ENCODE peak calls at places on chromosome 22, in four cellular contexts. W, V, P and T are unnamed samples. For H3K4me1, the result is how much of the 10 kb centered on the place peaks cover.

GRCh38 chr22:46462726-46463371 is 74.6 kb downstream of the CELSR1 start:
- DNase-seq in P (no peak), V (peak), W (no peak), T (no peak)

GRCh38 chr22:37563153-37564081 is 3.1 kb downstream of the CDC42EP1 start:
- DNase-seq in W (peak), P (peak), V (peak), T (peak)

GRCh38 chr22:46803031-46803880 is 40.8 kb downstream of the TBC1D22A start:
- DNase-seq in V (no peak), W (peak), P (no peak), T (peak)

GRCh38 chr22:22901578-22902218 is 14.1 kb downstream of the IGLL5 start:
- DNase-seq in P (no peak), W (no peak), V (no peak), T (peak)

GRCh38 chr22:44338183-44338812 is 25.5 kb upstream of the SHISAL1 start:
- DNase-seq in P (no peak), V (no peak), W (no peak), T (peak)

GRCh38 chr22:44543781-44544181 is 45.7 kb upstream of the RTL6 start:
- DNase-seq in V (no peak), P (no peak), W (no peak), T (no peak)

GRCh38 chr22:36369922-36370781 is 17.6 kb downstream of the MYH9 start:
- DNase-seq in P (no peak), W (peak), V (peak), T (peak)

GRCh38 chr22:37239336-37240239 is 4.5 kb downstream of the RAC2 start:
- DNase-seq in P (no peak), W (no peak), V (no peak), T (peak)

GRCh38 chr22:45779351-45779750 is 107.7 kb downstream of the ATXN10 start:
- DNase-seq in V (no peak), W (no peak), P (no peak), T (no peak)

GRCh38 chr22:49370841-49371301 is 456.8 kb downstream of the BRD1 start:
- DNase-seq in V (no peak), W (no peak), P (no peak), T (peak)

GRCh38 chr22:43197271-43197941 is 10.5 kb upstream of the TTLL12 start:
- DNase-seq in P (no peak), V (no peak), W (no peak), T (no peak)

GRCh38 chr22:48824673-48825651 is 1002.7 kb downstream of the BRD1 start:
- DNase-seq in W (no peak), P (no peak), V (no peak), T (no peak)

GRCh38 chr22:36765131-36765942 is 10.6 kb downstream of the IFT27 start:
- DNase-seq in W (no peak), P (no peak), V (no peak), T (peak)

GRCh38 chr22:18110194-18110943 is at the start of gene TUBA8:
- DNase-seq in P (peak), W (peak), V (peak), T (no peak)

GRCh38 chr22:44691796-44692661 is 10.0 kb upstream of the PRR5 start:
- DNase-seq in V (no peak), P (no peak), W (no peak), T (no peak)

GRCh38 chr22:20648306-20648903 is 125.5 kb upstream of the SERPIND1 start:
- DNase-seq in W (no peak), V (no peak), P (no peak), T (no peak)

GRCh38 chr22:46538816-46539163 is 1.4 kb upstream of the CELSR1 start:
- DNase-seq in P (no peak), V (peak), W (peak), T (no peak)

GRCh38 chr22:46058591-46059519 is 81.9 kb upstream of the WNT7B start:
- DNase-seq in V (no peak), P (peak), W (peak), T (no peak)

GRCh38 chr22:39171623-39172264 is 19.3 kb upstream of the CBX7 start:
- DNase-seq in W (no peak), V (no peak), P (no peak), T (no peak)

GRCh38 chr22:48089601-48090331 is 1327.3 kb downstream of the TBC1D22A start:
- DNase-seq in P (peak), V (no peak), W (no peak), T (peak)

GRCh38 chr22:26998134-26998533 is 340.7 kb downstream of the MIAT start:
- DNase-seq in W (no peak), V (no peak), P (no peak), T (no peak)

GRCh38 chr22:47201186-47201995 is 438.9 kb downstream of the TBC1D22A start:
- DNase-seq in W (peak), P (no peak), V (no peak), T (peak)

GRCh38 chr22:26986884-26987283 is 329.5 kb downstream of the MIAT start:
- DNase-seq in W (no peak), P (no peak), V (no peak), T (no peak)

GRCh38 chr22:26168199-26168915 is 905 bp upstream of the SEZ6L start:
- DNase-seq in V (no peak), P (no peak), W (no peak), T (no peak)

GRCh38 chr22:46187862-46188261 is 37.5 kb downstream of the PPARA start:
- DNase-seq in W (no peak), P (no peak), V (no peak), T (no peak)

GRCh38 chr22:36546092-36546804 is 17.3 kb upstream of the EIF3D start:
- DNase-seq in W (peak), P (no peak), V (peak), T (peak)

GRCh38 chr22:43181321-43182076 is 5.4 kb downstream of the TTLL12 start:
- DNase-seq in V (no peak), W (no peak), P (no peak), T (no peak)

GRCh38 chr22:44685384-44686056 is 16.5 kb upstream of the PRR5 start:
- DNase-seq in V (peak), W (peak), P (peak), T (no peak)

GRCh38 chr22:46250783-46251125 is 661 bp upstream of the CDPF1 start:
- DNase-seq in P (no peak), V (no peak), W (no peak), T (peak)

GRCh38 chr22:17873804-17874203 is 99.5 kb upstream of the BID start:
- DNase-seq in V (no peak), W (no peak), P (no peak), T (peak)

GRCh38 chr22:37714634-37715033 is 17.8 kb downstream of the TRIOBP start:
- DNase-seq in V (no peak), P (no peak), W (no peak), T (no peak)

GRCh38 chr22:30824096-30824495 is 129.4 kb downstream of the OSBP2 start:
- DNase-seq in W (no peak), P (no peak), V (no peak), T (no peak)

GRCh38 chr22:46500201-46500600 is 37.2 kb downstream of the CELSR1 start:
- DNase-seq in V (no peak), P (no peak), W (no peak), T (no peak)

GRCh38 chr22:40036591-40037225 is 42.0 kb downstream of the FAM83F start:
- DNase-seq in W (peak), V (peak), P (no peak), T (peak)

GRCh38 chr22:37235897-37236607 is 8.0 kb downstream of the RAC2 start:
- DNase-seq in P (no peak), W (no peak), V (no peak), T (peak)

GRCh38 chr22:36580371-36580770 is 51.4 kb upstream of the EIF3D start:
- DNase-seq in V (no peak), P (no peak), W (no peak), T (peak)

GRCh38 chr22:20261848-20262581 is 6.1 kb downstream of the RTN4R start:
- DNase-seq in V (no peak), P (no peak), W (no peak), T (no peak)

GRCh38 chr22:18096823-18097222 is 13.8 kb upstream of the TUBA8 start:
- DNase-seq in W (no peak), V (no peak), P (no peak), T (no peak)

GRCh38 chr22:50482107-50483074 is 1.0 kb downstream of the ADM2 start:
- DNase-seq in W (no peak), P (no peak), V (no peak), T (no peak)
- H3K27ac ChIP-seq in W (peak), P (no peak), V (peak), T (no peak)

GRCh38 chr22:50473088-50473487 is 1.7 kb downstream of the SBF1 start:
- DNase-seq in V (no peak), W (no peak), P (no peak), T (no peak)

GRCh38 chr22:50471962-50472361 is 2.9 kb downstream of the SBF1 start:
- DNase-seq in V (no peak), W (no peak), P (no peak), T (no peak)

GRCh38 chr22:50475652-50476002 is 792 bp upstream of the SBF1 start:
- DNase-seq in V (no peak), W (no peak), P (no peak), T (no peak)

GRCh38 chr22:50474711-50475651 is at the start of gene SBF1:
- DNase-seq in P (peak), V (peak), W (peak), T (peak)

GRCh38 chr22:50473855-50474671 is 772 bp downstream of the SBF1 start:
- DNase-seq in P (no peak), V (peak), W (peak), T (no peak)
- H3K4me1 ChIP-seq in P (under half), V (under half), W (half or more), T (under half)

GRCh38 chr22:19234126-19234896 is 55.8 kb upstream of the SLC25A1 start:
- DNase-seq in V (no peak), W (no peak), P (no peak), T (no peak)
- H3K27ac ChIP-seq in V (no peak), W (no peak), P (no peak), T (no peak)

GRCh38 chr22:21761994-21762680 is 26.5 kb upstream of the YPEL1 start:
- DNase-seq in V (no peak), P (no peak), W (no peak), T (peak)

GRCh38 chr22:21761086-21761485 is 25.5 kb upstream of the YPEL1 start:
- DNase-seq in W (no peak), P (no peak), V (peak), T (no peak)

GRCh38 chr22:21759133-21759532 is 23.5 kb upstream of the YPEL1 start:
- DNase-seq in W (no peak), P (no peak), V (no peak), T (peak)

GRCh38 chr22:21759631-21760030 is 24.0 kb upstream of the YPEL1 start:
- DNase-seq in V (no peak), W (no peak), P (no peak), T (peak)

DNA sequence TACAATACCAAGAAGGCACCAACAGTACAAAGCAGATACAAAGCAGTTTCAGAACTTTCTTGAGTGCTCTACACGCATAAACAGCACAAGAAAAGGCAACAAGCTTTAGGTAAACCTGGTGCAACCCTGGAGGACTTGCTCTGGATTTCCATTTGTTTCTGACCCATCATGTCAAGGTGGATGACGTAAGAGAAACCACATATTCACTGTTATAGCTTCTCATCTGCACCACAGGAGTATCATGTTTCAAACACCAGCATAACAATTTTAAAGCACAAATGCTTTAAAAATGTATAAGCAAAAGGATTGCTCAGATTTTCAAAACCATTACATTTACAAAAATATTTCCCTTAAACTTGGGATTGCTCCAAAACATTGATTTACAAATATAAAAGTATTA is 25.0 kb upstream of the YPEL1 start:
- DNase-seq in V (peak), P (no peak), W (no peak), T (no peak)
- H3K4me1 ChIP-seq in V (under half), P (under half), W (under half), T (under half)

GRCh38 chr22:24140357-24140756 is 40.9 kb upstream of the SUSD2 start:
- DNase-seq in W (no peak), V (peak), P (peak), T (peak)
- H3K27ac ChIP-seq in W (no peak), V (no peak), P (peak), T (peak)

GRCh38 chr22:41923595-41924276 is 2.9 kb downstream of the TNFRSF13C start:
- DNase-seq in V (no peak), W (no peak), P (no peak), T (no peak)
- H3K4me1 ChIP-seq in V (under half), W (under half), P (under half), T (under half)

GRCh38 chr22:29815580-29815979 is 22.5 kb downstream of the ASCC2 start:
- DNase-seq in V (no peak), W (no peak), P (no peak), T (no peak)

GRCh38 chr22:29811377-29811776 is 26.7 kb downstream of the ASCC2 start:
- DNase-seq in V (no peak), P (no peak), W (no peak), T (no peak)

GRCh38 chr22:29813126-29813525 is 24.9 kb downstream of the ASCC2 start:
- DNase-seq in W (no peak), P (no peak), V (no peak), T (no peak)

GRCh38 chr22:29814003-29814402 is 24.1 kb downstream of the ASCC2 start:
- DNase-seq in W (no peak), V (no peak), P (no peak), T (no peak)

GRCh38 chr22:29813563-29813962 is 24.5 kb downstream of the ASCC2 start:
- DNase-seq in V (no peak), W (no peak), P (no peak), T (no peak)
- H3K27ac ChIP-seq in V (no peak), W (no peak), P (no peak), T (no peak)